ENCODE peak calls at places on chromosomes 4 and X, in six cellular contexts. One of them, this sample, is unnamed.

GRCh38 chrX:44872319-44872816 is 620 bp upstream of the KDM6A start:
- DNase-seq in SK-N-SH: no peak
- DNase-seq in GM12878: no peak
- DNase-seq in HepG2: no peak
- DNase-seq in H1: no peak
- DNase-seq in K562: peak; percentile 45
- DNase-seq in this sample: peak; percentile 37

GRCh38 chr4:55758570-55758969 is 61.0 kb upstream of the EXOC1L start:
- DNase-seq in GM12878: no peak
- DNase-seq in K562: no peak
- DNase-seq in H1: no peak
- DNase-seq in SK-N-SH: no peak
- DNase-seq in HepG2: no peak
- DNase-seq in this sample: no peak

GRCh38 chrX:41258281-41258680 is 75.7 kb upstream of the DDX3X start:
- DNase-seq in SK-N-SH: no peak
- DNase-seq in K562: no peak
- DNase-seq in GM12878: no peak
- DNase-seq in H1: no peak
- DNase-seq in HepG2: no peak
- DNase-seq in this sample: no peak

GRCh38 chrX:1932231-1932630 is 317.4 kb downstream of the ASMT start:
- DNase-seq in K562: no peak
- DNase-seq in HepG2: no peak
- DNase-seq in GM12878: no peak
- DNase-seq in H1: no peak
- DNase-seq in SK-N-SH: no peak
- DNase-seq in this sample: no peak

GRCh38 chr4:74543247-74543670 is 98.3 kb downstream of the AREG start:
- DNase-seq in SK-N-SH: no peak
- DNase-seq in GM12878: peak; percentile 9
- DNase-seq in K562: no peak
- DNase-seq in H1: no peak
- DNase-seq in HepG2: no peak
- DNase-seq in this sample: no peak

GRCh38 chr4:74098628-74098995 is 383 bp downstream of the CXCL2 start:
- DNase-seq in GM12878: no peak
- DNase-seq in SK-N-SH: no peak
- DNase-seq in H1: no peak
- DNase-seq in HepG2: no peak
- DNase-seq in K562: no peak
- DNase-seq in this sample: no peak

GRCh38 chrX:151776113-151776790 is 41.7 kb downstream of the CNGA2 start:
- DNase-seq in SK-N-SH: no peak
- DNase-seq in K562: no peak
- DNase-seq in GM12878: no peak
- DNase-seq in H1: no peak
- DNase-seq in HepG2: no peak
- DNase-seq in this sample: no peak

GRCh38 chrX:136220535-136220934 is 30.7 kb downstream of the MAP7D3 start:
- DNase-seq in H1: no peak
- DNase-seq in GM12878: no peak
- DNase-seq in K562: no peak
- DNase-seq in SK-N-SH: no peak
- DNase-seq in HepG2: no peak
- DNase-seq in this sample: no peak

GRCh38 chr4:53591372-53591892 is at the start of gene LNX1:
- DNase-seq in H1: peak; percentile 70
- DNase-seq in K562: peak; percentile 27
- DNase-seq in SK-N-SH: no peak
- DNase-seq in GM12878: no peak
- DNase-seq in HepG2: no peak
- DNase-seq in this sample: peak; percentile 22

GRCh38 chrX:71301195-71301924 is at the start of gene ITGB1BP2:
- DNase-seq in GM12878: no peak
- DNase-seq in SK-N-SH: no peak
- DNase-seq in H1: no peak
- DNase-seq in HepG2: peak; percentile 43
- DNase-seq in K562: no peak
- DNase-seq in this sample: peak; percentile 6

GRCh38 chr4:64617813-64618212 is 208.6 kb upstream of the TECRL start:
- DNase-seq in K562: no peak
- DNase-seq in SK-N-SH: no peak
- DNase-seq in HepG2: no peak
- DNase-seq in GM12878: no peak
- DNase-seq in H1: no peak
- DNase-seq in this sample: no peak

GRCh38 chr4:64533159-64533558 is 123.9 kb upstream of the TECRL start:
- DNase-seq in SK-N-SH: no peak
- DNase-seq in K562: no peak
- DNase-seq in GM12878: no peak
- DNase-seq in H1: no peak
- DNase-seq in HepG2: no peak
- DNase-seq in this sample: no peak

GRCh38 chr4:99300934-99301333 is 10.1 kb upstream of the ADH1A start:
- DNase-seq in K562: peak; percentile 14
- DNase-seq in GM12878: no peak
- DNase-seq in HepG2: peak; percentile 58
- DNase-seq in H1: no peak
- DNase-seq in SK-N-SH: no peak
- DNase-seq in this sample: no peak

GRCh38 chr4:17958185-17958584 is 63.4 kb downstream of the LCORL start:
- DNase-seq in SK-N-SH: no peak
- DNase-seq in H1: no peak
- DNase-seq in HepG2: no peak
- DNase-seq in K562: no peak
- DNase-seq in GM12878: no peak
- DNase-seq in this sample: no peak

GRCh38 chr4:37245391-37245954 is 930 bp downstream of the NWD2 start:
- DNase-seq in K562: no peak
- DNase-seq in H1: no peak
- DNase-seq in HepG2: no peak
- DNase-seq in SK-N-SH: no peak
- DNase-seq in GM12878: no peak
- DNase-seq in this sample: no peak

GRCh38 chrX:118117069-118117405 is 427 bp upstream of the KLHL13 start:
- DNase-seq in GM12878: no peak
- DNase-seq in HepG2: no peak
- DNase-seq in SK-N-SH: no peak
- DNase-seq in H1: no peak
- DNase-seq in K562: no peak
- DNase-seq in this sample: peak; percentile 18

GRCh38 chrX:7146703-7147430 is 645 bp upstream of the STS start:
- DNase-seq in H1: no peak
- DNase-seq in K562: peak; percentile 35
- DNase-seq in GM12878: no peak
- DNase-seq in SK-N-SH: no peak
- DNase-seq in HepG2: no peak
- DNase-seq in this sample: no peak

GRCh38 chr4:29151584-29151983 is 1568.6 kb upstream of the PCDH7 start:
- DNase-seq in SK-N-SH: no peak
- DNase-seq in GM12878: no peak
- DNase-seq in HepG2: no peak
- DNase-seq in K562: no peak
- DNase-seq in H1: no peak
- DNase-seq in this sample: no peak

GRCh38 chrX:3271485-3272186 is 74.8 kb downstream of the MXRA5 start:
- DNase-seq in HepG2: no peak
- DNase-seq in GM12878: no peak
- DNase-seq in SK-N-SH: no peak
- DNase-seq in K562: no peak
- DNase-seq in H1: no peak
- DNase-seq in this sample: no peak

GRCh38 chr4:66943117-66943516 is 602.2 kb downstream of the CENPC start:
- DNase-seq in H1: no peak
- DNase-seq in GM12878: no peak
- DNase-seq in K562: no peak
- DNase-seq in SK-N-SH: no peak
- DNase-seq in HepG2: no peak
- DNase-seq in this sample: no peak

GRCh38 chrX:105882581-105883275 is 60.4 kb downstream of the NRK start:
- DNase-seq in SK-N-SH: no peak
- DNase-seq in GM12878: no peak
- DNase-seq in H1: no peak
- DNase-seq in K562: no peak
- DNase-seq in HepG2: no peak
- DNase-seq in this sample: no peak

GRCh38 chr4:158042591-158043030 is 130.2 kb downstream of the GASK1B start:
- DNase-seq in GM12878: no peak
- DNase-seq in H1: no peak
- DNase-seq in K562: no peak
- DNase-seq in SK-N-SH: no peak
- DNase-seq in HepG2: no peak
- DNase-seq in this sample: no peak

GRCh38 chr4:3468804-3469203 is 5.7 kb downstream of the DOK7 start:
- DNase-seq in H1: no peak
- DNase-seq in HepG2: no peak
- DNase-seq in GM12878: no peak
- DNase-seq in SK-N-SH: no peak
- DNase-seq in K562: no peak
- DNase-seq in this sample: no peak

GRCh38 chr4:108811486-108811885 is 48.6 kb upstream of the ETNPPL start:
- DNase-seq in H1: no peak
- DNase-seq in GM12878: no peak
- DNase-seq in K562: no peak
- DNase-seq in HepG2: no peak
- DNase-seq in SK-N-SH: no peak
- DNase-seq in this sample: no peak

GRCh38 chr4:75653845-75654503 is 19.2 kb downstream of the G3BP2 start:
- DNase-seq in H1: no peak
- DNase-seq in HepG2: peak; percentile 51
- DNase-seq in SK-N-SH: peak; percentile 39
- DNase-seq in K562: peak; percentile 21
- DNase-seq in GM12878: no peak
- DNase-seq in this sample: no peak

GRCh38 chr4:103204114-103204513 is 6.0 kb upstream of the CENPE start:
- DNase-seq in H1: no peak
- DNase-seq in GM12878: no peak
- DNase-seq in K562: no peak
- DNase-seq in SK-N-SH: peak; percentile 11
- DNase-seq in HepG2: peak; percentile 13
- DNase-seq in this sample: no peak

GRCh38 chrX:43880439-43880838 is 1.8 kb downstream of the MAOB start:
- DNase-seq in GM12878: no peak
- DNase-seq in HepG2: no peak
- DNase-seq in H1: no peak
- DNase-seq in K562: no peak
- DNase-seq in SK-N-SH: no peak
- DNase-seq in this sample: no peak

DNA sequence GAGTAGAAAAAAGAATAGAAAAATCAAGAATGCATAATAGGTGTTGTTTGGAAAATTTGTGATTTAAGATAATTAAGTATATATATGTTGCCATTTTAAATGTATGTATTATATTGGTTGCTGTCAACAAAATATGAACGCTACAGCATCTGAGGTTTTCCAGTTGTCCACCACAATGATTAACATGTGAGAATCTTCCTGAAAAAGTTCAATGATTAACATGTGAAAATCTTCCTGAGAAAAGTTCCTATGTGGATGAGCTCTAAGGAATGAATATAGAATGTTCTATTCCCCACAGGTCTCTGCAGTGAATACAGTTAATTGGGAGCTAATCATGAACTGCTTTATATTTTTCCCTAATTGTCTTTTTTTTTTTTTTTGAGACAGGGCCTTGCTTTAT is 214.7 kb downstream of the CBR4 start:
- DNase-seq in SK-N-SH: no peak
- DNase-seq in HepG2: no peak
- DNase-seq in GM12878: no peak
- DNase-seq in H1: no peak
- DNase-seq in K562: no peak
- DNase-seq in this sample: no peak
- H3K27ac ChIP-seq in SK-N-SH: peak overlapping the region; percentile 95
- H3K27ac ChIP-seq in HepG2: no peak overlapping the region
- H3K27ac ChIP-seq in GM12878: no peak overlapping the region
- H3K27ac ChIP-seq in H1: no peak overlapping the region
- H3K27ac ChIP-seq in K562: no peak overlapping the region
- H3K27ac ChIP-seq in this sample: no peak overlapping the region

DNA sequence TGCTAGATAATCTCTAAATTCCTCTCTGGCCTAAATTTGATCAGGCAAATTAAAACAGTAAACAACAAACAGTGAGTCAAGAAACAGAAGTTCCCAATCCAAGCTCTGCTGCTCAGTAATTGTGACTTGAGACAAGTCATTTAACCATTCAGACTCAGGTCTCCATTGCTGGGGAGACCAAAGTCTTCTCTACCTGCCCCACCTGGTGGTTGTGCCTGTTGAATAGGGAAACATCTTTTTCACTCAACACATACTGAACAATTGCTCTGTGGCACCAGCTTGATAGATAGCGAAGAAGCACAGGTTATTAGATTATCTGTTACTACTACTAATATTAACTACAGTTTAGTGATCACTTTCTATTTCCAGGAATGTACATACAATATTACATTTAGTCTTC is 112.1 kb upstream of the EOLA2 start:
- DNase-seq in SK-N-SH: no peak
- DNase-seq in H1: no peak
- DNase-seq in K562: no peak
- DNase-seq in GM12878: no peak
- DNase-seq in HepG2: no peak
- DNase-seq in this sample: no peak
- TF ChIP-seq CTCF in SK-N-SH: no peak
- TF ChIP-seq CTCF in H1: peak; percentile 30
- TF ChIP-seq CTCF in K562: peak; percentile 27
- TF ChIP-seq CTCF in GM12878: no peak
- TF ChIP-seq CTCF in HepG2: peak; percentile 32
- TF ChIP-seq CTCF in this sample: no peak

DNA sequence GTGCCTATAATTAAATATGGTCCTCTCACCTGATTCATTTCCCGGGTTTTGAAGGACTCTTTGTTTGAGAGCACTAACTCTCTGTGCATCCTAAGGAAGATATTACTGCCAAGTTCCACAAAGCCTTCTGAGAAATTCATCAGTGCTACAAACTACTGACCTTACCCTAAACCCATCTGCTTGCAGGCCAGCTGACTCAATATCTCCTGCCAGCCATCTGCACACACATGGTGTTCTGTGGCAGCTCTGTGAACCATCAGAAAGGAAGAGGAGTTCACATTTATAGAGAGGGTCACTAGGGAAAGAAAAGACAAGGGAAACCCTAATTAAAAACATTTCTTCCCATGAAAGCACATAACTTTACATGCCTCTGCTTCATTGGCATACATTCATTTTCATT is 156.7 kb downstream of the ATP10D start:
- DNase-seq in GM12878: no peak
- DNase-seq in HepG2: no peak
- DNase-seq in H1: no peak
- DNase-seq in K562: no peak
- DNase-seq in SK-N-SH: no peak
- DNase-seq in this sample: no peak
- TF ChIP-seq GABPA in GM12878: no peak
- TF ChIP-seq GABPA in HepG2: no peak
- TF ChIP-seq GABPA in H1: no peak
- TF ChIP-seq GABPA in K562: no peak
- TF ChIP-seq GABPA in SK-N-SH: no peak
- TF ChIP-seq GABPA in this sample: no peak

DNA sequence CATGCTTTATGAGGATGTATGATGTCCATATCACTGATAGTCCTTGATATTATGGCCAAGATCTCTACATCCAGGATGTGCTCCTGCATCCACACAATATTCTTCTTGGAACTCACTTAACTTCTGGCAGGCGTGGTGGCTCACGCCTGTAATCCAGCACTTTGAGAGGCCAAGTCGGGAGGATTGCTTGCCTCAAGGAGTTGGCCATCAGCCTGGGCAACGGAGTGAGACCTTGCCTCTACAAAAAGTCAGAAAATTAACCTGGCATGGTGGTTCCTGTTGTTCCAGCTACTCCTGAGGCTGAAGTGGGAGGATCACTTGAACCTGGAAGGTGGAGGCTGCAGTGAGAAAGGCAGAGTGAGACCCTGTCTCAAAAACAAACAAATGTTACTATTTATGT is 2.3 kb upstream of the HNRNPD start:
- DNase-seq in HepG2: no peak
- DNase-seq in K562: no peak
- DNase-seq in SK-N-SH: no peak
- DNase-seq in H1: no peak
- DNase-seq in GM12878: no peak
- DNase-seq in this sample: no peak
- H3K27ac ChIP-seq in HepG2: no peak overlapping the region
- H3K27ac ChIP-seq in K562: no peak overlapping the region
- H3K27ac ChIP-seq in SK-N-SH: no peak overlapping the region
- H3K27ac ChIP-seq in H1: no peak overlapping the region
- H3K27ac ChIP-seq in GM12878: no peak overlapping the region
- H3K27ac ChIP-seq in this sample: no peak overlapping the region